ENCODE peak calls at places on chromosomes 13 and 19, in seven cellular contexts. One of them, this sample, is unnamed.

GRCh38 chr13:41458939-41459753 is 1.8 kb downstream of the RGCC start:
- DNase-seq in stimulated activated CD8-positive, alpha-beta memory T cell treated with anti-CD3 and anti-CD28 coated beads, Interleukin-15, amount 100 ng/mL, for 48 hours: peak
- DNase-seq in NCI-H524 treated with DMSO at 0.1 percent for 48 hours: no peak
- DNase-seq in Right ventricle myocardium superior: no peak
- DNase-seq in endothelial cell: peak
- DNase-seq in fibroblast of mammary gland: peak
- DNase-seq in GM20000: peak
- DNase-seq in this sample: peak

GRCh38 chr13:40589285-40590109 is 76.9 kb downstream of the FOXO1 start:
- DNase-seq in stimulated activated CD8-positive, alpha-beta memory T cell treated with anti-CD3 and anti-CD28 coated beads, Interleukin-15, amount 100 ng/mL, for 48 hours: no peak
- DNase-seq in NCI-H524 treated with DMSO at 0.1 percent for 48 hours: peak
- DNase-seq in Right ventricle myocardium superior: peak
- DNase-seq in endothelial cell: peak
- DNase-seq in fibroblast of mammary gland: peak
- DNase-seq in GM20000: peak
- DNase-seq in this sample: no peak

GRCh38 chr13:110116072-110116487 is 190.9 kb downstream of the COL4A1 start:
- DNase-seq in stimulated activated CD8-positive, alpha-beta memory T cell treated with anti-CD3 and anti-CD28 coated beads, Interleukin-15, amount 100 ng/mL, for 48 hours: no peak
- DNase-seq in NCI-H524 treated with DMSO at 0.1 percent for 48 hours: no peak
- DNase-seq in Right ventricle myocardium superior: peak
- DNase-seq in endothelial cell: peak
- DNase-seq in fibroblast of mammary gland: peak
- DNase-seq in GM20000: peak
- DNase-seq in this sample: no peak

GRCh38 chr19:43420954-43421353 is 6.3 kb downstream of the TEX101 start:
- DNase-seq in stimulated activated CD8-positive, alpha-beta memory T cell treated with anti-CD3 and anti-CD28 coated beads, Interleukin-15, amount 100 ng/mL, for 48 hours: no peak
- DNase-seq in NCI-H524 treated with DMSO at 0.1 percent for 48 hours: no peak
- DNase-seq in Right ventricle myocardium superior: no peak
- DNase-seq in endothelial cell: no peak
- DNase-seq in fibroblast of mammary gland: no peak
- DNase-seq in GM20000: no peak
- DNase-seq in this sample: no peak

GRCh38 chr19:32519023-32519422 is 62.0 kb upstream of the PDCD5 start:
- DNase-seq in stimulated activated CD8-positive, alpha-beta memory T cell treated with anti-CD3 and anti-CD28 coated beads, Interleukin-15, amount 100 ng/mL, for 48 hours: no peak
- DNase-seq in NCI-H524 treated with DMSO at 0.1 percent for 48 hours: no peak
- DNase-seq in Right ventricle myocardium superior: no peak
- DNase-seq in endothelial cell: no peak
- DNase-seq in fibroblast of mammary gland: no peak
- DNase-seq in GM20000: no peak
- DNase-seq in this sample: no peak

GRCh38 chr13:110644892-110645521 is 29.7 kb downstream of the NAXD start:
- DNase-seq in stimulated activated CD8-positive, alpha-beta memory T cell treated with anti-CD3 and anti-CD28 coated beads, Interleukin-15, amount 100 ng/mL, for 48 hours: peak
- DNase-seq in NCI-H524 treated with DMSO at 0.1 percent for 48 hours: peak
- DNase-seq in Right ventricle myocardium superior: peak
- DNase-seq in endothelial cell: peak
- DNase-seq in fibroblast of mammary gland: peak
- DNase-seq in GM20000: peak
- DNase-seq in this sample: peak

GRCh38 chr19:6471076-6471475 is 7.0 kb downstream of the CRB3 start:
- DNase-seq in stimulated activated CD8-positive, alpha-beta memory T cell treated with anti-CD3 and anti-CD28 coated beads, Interleukin-15, amount 100 ng/mL, for 48 hours: no peak
- DNase-seq in NCI-H524 treated with DMSO at 0.1 percent for 48 hours: no peak
- DNase-seq in Right ventricle myocardium superior: no peak
- DNase-seq in endothelial cell: no peak
- DNase-seq in fibroblast of mammary gland: no peak
- DNase-seq in GM20000: no peak
- DNase-seq in this sample: no peak

GRCh38 chr19:42185281-42185680 is 32.2 kb downstream of the DEDD2 start:
- DNase-seq in stimulated activated CD8-positive, alpha-beta memory T cell treated with anti-CD3 and anti-CD28 coated beads, Interleukin-15, amount 100 ng/mL, for 48 hours: no peak
- DNase-seq in NCI-H524 treated with DMSO at 0.1 percent for 48 hours: no peak
- DNase-seq in Right ventricle myocardium superior: no peak
- DNase-seq in endothelial cell: no peak
- DNase-seq in fibroblast of mammary gland: peak
- DNase-seq in GM20000: no peak
- DNase-seq in this sample: no peak

GRCh38 chr19:33052352-33052972 is 12.2 kb downstream of the RHPN2 start:
- DNase-seq in stimulated activated CD8-positive, alpha-beta memory T cell treated with anti-CD3 and anti-CD28 coated beads, Interleukin-15, amount 100 ng/mL, for 48 hours: no peak
- DNase-seq in NCI-H524 treated with DMSO at 0.1 percent for 48 hours: no peak
- DNase-seq in Right ventricle myocardium superior: no peak
- DNase-seq in endothelial cell: no peak
- DNase-seq in fibroblast of mammary gland: peak
- DNase-seq in GM20000: no peak
- DNase-seq in this sample: no peak

GRCh38 chr13:106314417-106314816 is 221.0 kb downstream of the EFNB2 start:
- DNase-seq in stimulated activated CD8-positive, alpha-beta memory T cell treated with anti-CD3 and anti-CD28 coated beads, Interleukin-15, amount 100 ng/mL, for 48 hours: no peak
- DNase-seq in NCI-H524 treated with DMSO at 0.1 percent for 48 hours: no peak
- DNase-seq in Right ventricle myocardium superior: no peak
- DNase-seq in endothelial cell: no peak
- DNase-seq in fibroblast of mammary gland: no peak
- DNase-seq in GM20000: no peak
- DNase-seq in this sample: no peak

GRCh38 chr19:43820098-43820860 is 6.8 kb upstream of the ZNF283 start:
- DNase-seq in stimulated activated CD8-positive, alpha-beta memory T cell treated with anti-CD3 and anti-CD28 coated beads, Interleukin-15, amount 100 ng/mL, for 48 hours: no peak
- DNase-seq in NCI-H524 treated with DMSO at 0.1 percent for 48 hours: no peak
- DNase-seq in Right ventricle myocardium superior: peak
- DNase-seq in endothelial cell: no peak
- DNase-seq in fibroblast of mammary gland: peak
- DNase-seq in GM20000: no peak
- DNase-seq in this sample: peak

GRCh38 chr13:68810660-68811059 is 1297.0 kb upstream of the ATXN8OS start:
- DNase-seq in stimulated activated CD8-positive, alpha-beta memory T cell treated with anti-CD3 and anti-CD28 coated beads, Interleukin-15, amount 100 ng/mL, for 48 hours: no peak
- DNase-seq in NCI-H524 treated with DMSO at 0.1 percent for 48 hours: no peak
- DNase-seq in Right ventricle myocardium superior: no peak
- DNase-seq in endothelial cell: no peak
- DNase-seq in fibroblast of mammary gland: no peak
- DNase-seq in GM20000: no peak
- DNase-seq in this sample: no peak

GRCh38 chr19:54489341-54489740 is 13.3 kb upstream of the LAIR2 start:
- DNase-seq in stimulated activated CD8-positive, alpha-beta memory T cell treated with anti-CD3 and anti-CD28 coated beads, Interleukin-15, amount 100 ng/mL, for 48 hours: no peak
- DNase-seq in NCI-H524 treated with DMSO at 0.1 percent for 48 hours: no peak
- DNase-seq in Right ventricle myocardium superior: no peak
- DNase-seq in endothelial cell: no peak
- DNase-seq in fibroblast of mammary gland: no peak
- DNase-seq in GM20000: no peak
- DNase-seq in this sample: no peak

GRCh38 chr13:85284349-85284748 is 514.9 kb downstream of the SLITRK6 start:
- DNase-seq in stimulated activated CD8-positive, alpha-beta memory T cell treated with anti-CD3 and anti-CD28 coated beads, Interleukin-15, amount 100 ng/mL, for 48 hours: no peak
- DNase-seq in NCI-H524 treated with DMSO at 0.1 percent for 48 hours: no peak
- DNase-seq in Right ventricle myocardium superior: no peak
- DNase-seq in endothelial cell: no peak
- DNase-seq in fibroblast of mammary gland: no peak
- DNase-seq in GM20000: no peak
- DNase-seq in this sample: no peak

GRCh38 chr13:59236309-59236939 is 927.3 kb downstream of the DIAPH3 start:
- DNase-seq in stimulated activated CD8-positive, alpha-beta memory T cell treated with anti-CD3 and anti-CD28 coated beads, Interleukin-15, amount 100 ng/mL, for 48 hours: no peak
- DNase-seq in NCI-H524 treated with DMSO at 0.1 percent for 48 hours: peak
- DNase-seq in Right ventricle myocardium superior: no peak
- DNase-seq in endothelial cell: no peak
- DNase-seq in fibroblast of mammary gland: no peak
- DNase-seq in GM20000: no peak
- DNase-seq in this sample: no peak

GRCh38 chr19:32662186-32662585 is 12.8 kb downstream of the ANKRD27 start:
- DNase-seq in stimulated activated CD8-positive, alpha-beta memory T cell treated with anti-CD3 and anti-CD28 coated beads, Interleukin-15, amount 100 ng/mL, for 48 hours: no peak
- DNase-seq in NCI-H524 treated with DMSO at 0.1 percent for 48 hours: no peak
- DNase-seq in Right ventricle myocardium superior: no peak
- DNase-seq in endothelial cell: no peak
- DNase-seq in fibroblast of mammary gland: peak
- DNase-seq in GM20000: no peak
- DNase-seq in this sample: no peak

GRCh38 chr19:51124729-51125128 is at the start of gene SIGLEC9:
- DNase-seq in stimulated activated CD8-positive, alpha-beta memory T cell treated with anti-CD3 and anti-CD28 coated beads, Interleukin-15, amount 100 ng/mL, for 48 hours: no peak
- DNase-seq in NCI-H524 treated with DMSO at 0.1 percent for 48 hours: no peak
- DNase-seq in Right ventricle myocardium superior: peak
- DNase-seq in endothelial cell: no peak
- DNase-seq in fibroblast of mammary gland: no peak
- DNase-seq in GM20000: no peak
- DNase-seq in this sample: peak

This sample was measured in heart left ventricle.